ENCODE peak calls at places on chromosomes 3 and 15, in seven cellular contexts. One of them, this sample, is unnamed. For H3K4me1, the result is how much of the 10 kb centered on the place peaks cover.

GRCh38 chr15:73765778-73766177 is 12.6 kb upstream of the INSYN1 start:
- DNase-seq in psoas muscle: no peak
- DNase-seq in stomach: no peak
- DNase-seq in IMR-90: no peak
- DNase-seq in left ventricle myocardium inferior: no peak
- DNase-seq in cardiac muscle cell: no peak
- DNase-seq in A549: no peak
- DNase-seq in this sample: no peak

GRCh38 chr3:121951291-121951690 is 57.1 kb downstream of the SLC15A2 start:
- DNase-seq in stomach: no peak
- DNase-seq in A549: no peak
- DNase-seq in cardiac muscle cell: no peak
- DNase-seq in psoas muscle: no peak
- DNase-seq in left ventricle myocardium inferior: no peak
- DNase-seq in IMR-90: peak
- DNase-seq in this sample: no peak

GRCh38 chr15:38563723-38564519 is 693 bp downstream of the RASGRP1 start:
- DNase-seq in cardiac muscle cell: peak
- DNase-seq in psoas muscle: peak
- DNase-seq in A549: peak
- DNase-seq in left ventricle myocardium inferior: peak
- DNase-seq in stomach: peak
- DNase-seq in IMR-90: peak
- DNase-seq in this sample: peak

GRCh38 chr3:57446318-57446841 is 97.8 kb downstream of the DNAH12 start:
- DNase-seq in IMR-90: no peak
- DNase-seq in cardiac muscle cell: peak
- DNase-seq in left ventricle myocardium inferior: no peak
- DNase-seq in psoas muscle: no peak
- DNase-seq in stomach: no peak
- DNase-seq in A549: no peak
- DNase-seq in this sample: no peak

GRCh38 chr3:40939113-40940070 is 259.9 kb upstream of the CTNNB1 start:
- DNase-seq in A549: no peak
- DNase-seq in stomach: no peak
- DNase-seq in psoas muscle: no peak
- DNase-seq in cardiac muscle cell: no peak
- DNase-seq in IMR-90: no peak
- DNase-seq in left ventricle myocardium inferior: no peak
- DNase-seq in this sample: peak

GRCh38 chr15:27686376-27686775 is 412.7 kb downstream of the OCA2 start:
- DNase-seq in A549: no peak
- DNase-seq in cardiac muscle cell: no peak
- DNase-seq in IMR-90: peak
- DNase-seq in left ventricle myocardium inferior: no peak
- DNase-seq in psoas muscle: no peak
- DNase-seq in stomach: no peak
- DNase-seq in this sample: no peak

GRCh38 chr3:50675179-50676030 is 678 bp downstream of the DOCK3 start:
- DNase-seq in stomach: no peak
- DNase-seq in psoas muscle: peak
- DNase-seq in cardiac muscle cell: no peak
- DNase-seq in IMR-90: no peak
- DNase-seq in A549: no peak
- DNase-seq in left ventricle myocardium inferior: peak
- DNase-seq in this sample: no peak

GRCh38 chr3:150142936-150143335 is 172.2 kb upstream of the PFN2 start:
- DNase-seq in A549: no peak
- DNase-seq in psoas muscle: no peak
- DNase-seq in cardiac muscle cell: no peak
- DNase-seq in stomach: no peak
- DNase-seq in IMR-90: no peak
- DNase-seq in left ventricle myocardium inferior: no peak
- DNase-seq in this sample: no peak

GRCh38 chr15:44593042-44593736 is 56.2 kb downstream of the EIF3J start:
- DNase-seq in IMR-90: no peak
- DNase-seq in A549: no peak
- DNase-seq in stomach: no peak
- DNase-seq in left ventricle myocardium inferior: no peak
- DNase-seq in cardiac muscle cell: peak
- DNase-seq in psoas muscle: no peak
- DNase-seq in this sample: no peak

GRCh38 chr3:129651316-129652202 is 45.1 kb upstream of the PLXND1 start:
- DNase-seq in cardiac muscle cell: peak
- DNase-seq in left ventricle myocardium inferior: no peak
- DNase-seq in stomach: no peak
- DNase-seq in A549: peak
- DNase-seq in IMR-90: peak
- DNase-seq in psoas muscle: peak
- DNase-seq in this sample: no peak

GRCh38 chr15:85494035-85494793 is 113.8 kb downstream of the AKAP13 start:
- DNase-seq in stomach: no peak
- DNase-seq in A549: peak
- DNase-seq in psoas muscle: no peak
- DNase-seq in left ventricle myocardium inferior: no peak
- DNase-seq in cardiac muscle cell: peak
- DNase-seq in IMR-90: peak
- DNase-seq in this sample: no peak

GRCh38 chr15:93619597-93619996 is 530.6 kb upstream of the RGMA start:
- DNase-seq in stomach: no peak
- DNase-seq in IMR-90: no peak
- DNase-seq in left ventricle myocardium inferior: no peak
- DNase-seq in A549: no peak
- DNase-seq in cardiac muscle cell: no peak
- DNase-seq in psoas muscle: no peak
- DNase-seq in this sample: no peak

GRCh38 chr3:64627471-64628321 is 60.1 kb downstream of the ADAMTS9 start:
- DNase-seq in left ventricle myocardium inferior: no peak
- DNase-seq in cardiac muscle cell: no peak
- DNase-seq in stomach: no peak
- DNase-seq in A549: no peak
- DNase-seq in psoas muscle: no peak
- DNase-seq in IMR-90: peak
- DNase-seq in this sample: no peak

GRCh38 chr3:45434996-45435395 is 46.6 kb downstream of the LARS2 start:
- DNase-seq in psoas muscle: no peak
- DNase-seq in cardiac muscle cell: no peak
- DNase-seq in A549: no peak
- DNase-seq in left ventricle myocardium inferior: no peak
- DNase-seq in IMR-90: no peak
- DNase-seq in stomach: no peak
- DNase-seq in this sample: no peak
- H3K4me3 ChIP-seq in psoas muscle: no peak
- H3K4me3 ChIP-seq in cardiac muscle cell: no peak
- H3K4me3 ChIP-seq in A549: no peak
- H3K4me3 ChIP-seq in left ventricle myocardium inferior: no peak
- H3K4me3 ChIP-seq in IMR-90: no peak
- H3K4me3 ChIP-seq in stomach: no peak
- H3K4me3 ChIP-seq in this sample: no peak

GRCh38 chr15:69082556-69082955 is 68.1 kb downstream of the NOX5 start:
- DNase-seq in A549: no peak
- DNase-seq in stomach: no peak
- DNase-seq in psoas muscle: no peak
- DNase-seq in cardiac muscle cell: no peak
- DNase-seq in left ventricle myocardium inferior: no peak
- DNase-seq in IMR-90: no peak
- DNase-seq in this sample: no peak
- H3K4me1 ChIP-seq in A549: under half
- H3K4me1 ChIP-seq in stomach: under half
- H3K4me1 ChIP-seq in psoas muscle: under half
- H3K4me1 ChIP-seq in cardiac muscle cell: under half
- H3K4me1 ChIP-seq in left ventricle myocardium inferior: half or more
- H3K4me1 ChIP-seq in IMR-90: under half
- H3K4me1 ChIP-seq in this sample: under half

GRCh38 chr3:59444293-59444671 is 394.5 kb upstream of the CFAP20DC start:
- DNase-seq in A549: no peak
- DNase-seq in stomach: no peak
- DNase-seq in left ventricle myocardium inferior: no peak
- DNase-seq in psoas muscle: no peak
- DNase-seq in IMR-90: no peak
- DNase-seq in cardiac muscle cell: no peak
- DNase-seq in this sample: no peak
- H3K4me3 ChIP-seq in A549: no peak
- H3K4me3 ChIP-seq in stomach: no peak
- H3K4me3 ChIP-seq in left ventricle myocardium inferior: no peak
- H3K4me3 ChIP-seq in psoas muscle: no peak
- H3K4me3 ChIP-seq in IMR-90: no peak
- H3K4me3 ChIP-seq in cardiac muscle cell: no peak
- H3K4me3 ChIP-seq in this sample: no peak

GRCh38 chr3:46277476-46277875 is 35.2 kb downstream of the CCR3 start:
- DNase-seq in IMR-90: no peak
- DNase-seq in cardiac muscle cell: no peak
- DNase-seq in stomach: no peak
- DNase-seq in A549: no peak
- DNase-seq in psoas muscle: no peak
- DNase-seq in left ventricle myocardium inferior: no peak
- DNase-seq in this sample: no peak

GRCh38 chr3:46282041-46282440 is 39.8 kb downstream of the CCR3 start:
- DNase-seq in stomach: no peak
- DNase-seq in cardiac muscle cell: no peak
- DNase-seq in IMR-90: no peak
- DNase-seq in psoas muscle: no peak
- DNase-seq in A549: no peak
- DNase-seq in left ventricle myocardium inferior: no peak
- DNase-seq in this sample: no peak

GRCh38 chr3:46282696-46283095 is 40.4 kb downstream of the CCR3 start:
- DNase-seq in psoas muscle: no peak
- DNase-seq in cardiac muscle cell: no peak
- DNase-seq in IMR-90: no peak
- DNase-seq in A549: no peak
- DNase-seq in left ventricle myocardium inferior: no peak
- DNase-seq in stomach: no peak
- DNase-seq in this sample: no peak

GRCh38 chr3:46278816-46279672 is 36.8 kb downstream of the CCR3 start:
- DNase-seq in A549: no peak
- DNase-seq in stomach: no peak
- DNase-seq in left ventricle myocardium inferior: no peak
- DNase-seq in cardiac muscle cell: no peak
- DNase-seq in psoas muscle: no peak
- DNase-seq in IMR-90: no peak
- DNase-seq in this sample: no peak

GRCh38 chr3:46280105-46280797 is 38.0 kb downstream of the CCR3 start:
- DNase-seq in left ventricle myocardium inferior: no peak
- DNase-seq in stomach: no peak
- DNase-seq in A549: no peak
- DNase-seq in psoas muscle: no peak
- DNase-seq in IMR-90: peak
- DNase-seq in cardiac muscle cell: peak
- DNase-seq in this sample: no peak
- H3K4me1 ChIP-seq in left ventricle myocardium inferior: under half
- H3K4me1 ChIP-seq in stomach: under half
- H3K4me1 ChIP-seq in A549: under half
- H3K4me1 ChIP-seq in psoas muscle: under half
- H3K4me1 ChIP-seq in IMR-90: under half
- H3K4me1 ChIP-seq in cardiac muscle cell: under half
- H3K4me1 ChIP-seq in this sample: under half

GRCh38 chr15:28894631-28895030 is 8.9 kb downstream of the APBA2 start:
- DNase-seq in psoas muscle: no peak
- DNase-seq in A549: no peak
- DNase-seq in stomach: no peak
- DNase-seq in IMR-90: no peak
- DNase-seq in cardiac muscle cell: no peak
- DNase-seq in left ventricle myocardium inferior: no peak
- DNase-seq in this sample: no peak
- H3K4me3 ChIP-seq in psoas muscle: no peak
- H3K4me3 ChIP-seq in A549: no peak
- H3K4me3 ChIP-seq in stomach: no peak
- H3K4me3 ChIP-seq in IMR-90: no peak
- H3K4me3 ChIP-seq in cardiac muscle cell: no peak
- H3K4me3 ChIP-seq in left ventricle myocardium inferior: no peak
- H3K4me3 ChIP-seq in this sample: no peak

GRCh38 chr3:42053476-42053875 is 37.7 kb upstream of the TRAK1 start:
- DNase-seq in left ventricle myocardium inferior: peak
- DNase-seq in stomach: peak
- DNase-seq in psoas muscle: peak
- DNase-seq in cardiac muscle cell: no peak
- DNase-seq in IMR-90: no peak
- DNase-seq in A549: no peak
- DNase-seq in this sample: no peak
- H3K4me1 ChIP-seq in left ventricle myocardium inferior: half or more
- H3K4me1 ChIP-seq in stomach: under half
- H3K4me1 ChIP-seq in psoas muscle: half or more
- H3K4me1 ChIP-seq in cardiac muscle cell: under half
- H3K4me1 ChIP-seq in IMR-90: under half
- H3K4me1 ChIP-seq in A549: under half
- H3K4me1 ChIP-seq in this sample: under half

DNA sequence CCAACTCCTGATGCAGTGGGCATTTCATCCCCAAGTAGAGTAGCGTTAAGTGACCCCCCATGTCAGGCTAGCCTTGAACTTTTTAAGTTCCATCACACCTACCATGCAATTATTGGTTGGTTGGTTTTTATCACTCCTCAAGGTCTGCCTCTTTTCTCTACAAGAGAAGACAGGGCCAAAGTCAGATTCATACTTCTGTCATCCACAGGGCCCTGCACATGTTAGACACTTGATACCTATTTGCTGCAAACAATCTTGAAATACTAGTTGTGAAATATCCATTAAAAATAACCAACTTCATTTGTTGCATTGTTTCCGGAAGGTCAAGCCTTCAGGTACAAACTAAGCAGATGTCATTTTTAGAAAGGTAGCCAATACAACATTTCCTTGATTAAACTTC is 1.2 kb downstream of the CMSS1 start:
- DNase-seq in stomach: no peak
- DNase-seq in A549: no peak
- DNase-seq in IMR-90: no peak
- DNase-seq in left ventricle myocardium inferior: no peak
- DNase-seq in psoas muscle: no peak
- DNase-seq in cardiac muscle cell: no peak
- DNase-seq in this sample: no peak
- H3K4me3 ChIP-seq in stomach: no peak
- H3K4me3 ChIP-seq in A549: peak
- H3K4me3 ChIP-seq in IMR-90: no peak
- H3K4me3 ChIP-seq in left ventricle myocardium inferior: peak
- H3K4me3 ChIP-seq in psoas muscle: peak
- H3K4me3 ChIP-seq in cardiac muscle cell: peak
- H3K4me3 ChIP-seq in this sample: no peak

GRCh38 chr15:65925338-65925737 is 56.0 kb downstream of the RAB11A start:
- DNase-seq in IMR-90: no peak
- DNase-seq in stomach: no peak
- DNase-seq in cardiac muscle cell: no peak
- DNase-seq in A549: no peak
- DNase-seq in psoas muscle: no peak
- DNase-seq in left ventricle myocardium inferior: no peak
- DNase-seq in this sample: no peak

GRCh38 chr15:65924004-65924403 is 54.7 kb downstream of the RAB11A start:
- DNase-seq in IMR-90: no peak
- DNase-seq in stomach: no peak
- DNase-seq in A549: no peak
- DNase-seq in psoas muscle: no peak
- DNase-seq in left ventricle myocardium inferior: no peak
- DNase-seq in cardiac muscle cell: no peak
- DNase-seq in this sample: no peak

GRCh38 chr15:65926899-65927298 is 57.6 kb downstream of the RAB11A start:
- DNase-seq in left ventricle myocardium inferior: no peak
- DNase-seq in stomach: no peak
- DNase-seq in psoas muscle: no peak
- DNase-seq in A549: no peak
- DNase-seq in IMR-90: no peak
- DNase-seq in cardiac muscle cell: no peak
- DNase-seq in this sample: no peak

GRCh38 chr15:65927545-65927944 is 58.3 kb downstream of the RAB11A start:
- DNase-seq in left ventricle myocardium inferior: no peak
- DNase-seq in IMR-90: no peak
- DNase-seq in cardiac muscle cell: no peak
- DNase-seq in stomach: no peak
- DNase-seq in A549: peak
- DNase-seq in psoas muscle: no peak
- DNase-seq in this sample: no peak

GRCh38 chr15:65926459-65926858 is 57.2 kb downstream of the RAB11A start:
- DNase-seq in left ventricle myocardium inferior: no peak
- DNase-seq in psoas muscle: no peak
- DNase-seq in A549: no peak
- DNase-seq in IMR-90: no peak
- DNase-seq in stomach: no peak
- DNase-seq in cardiac muscle cell: no peak
- DNase-seq in this sample: no peak
- H3K4me1 ChIP-seq in left ventricle myocardium inferior: under half
- H3K4me1 ChIP-seq in psoas muscle: under half
- H3K4me1 ChIP-seq in A549: under half
- H3K4me1 ChIP-seq in IMR-90: under half
- H3K4me1 ChIP-seq in stomach: under half
- H3K4me1 ChIP-seq in cardiac muscle cell: under half
- H3K4me1 ChIP-seq in this sample: under half